ENCODE peak calls at places on chromosomes 5 and 9, in eight cellular contexts. V is OCI-LY7, R is endodermal cell, O is tibial nerve, P is body of pancreas, A is aorta, B is heart left ventricle, M is cardiac muscle cell. G is an unnamed sample.

GRCh38 chr5:157481666-157482065 is 21.7 kb downstream of the NIPAL4 start:
- DNase-seq in M (no peak), O (no peak), P (no peak), V (no peak), A (no peak), B (no peak), R (no peak), G (no peak)

GRCh38 chr5:39547548-39548154 is 122.9 kb upstream of the DAB2 start:
- DNase-seq in B (no peak), M (peak; percentile 89), V (peak; percentile 38), P (peak; percentile 30), R (no peak), A (no peak), O (peak; percentile 88), G (no peak)

GRCh38 chr5:173328896-173329369 is 719 bp upstream of the STC2 start:
- DNase-seq in M (peak; percentile 63), O (no peak), R (peak; percentile 90), B (no peak), V (no peak), P (peak; percentile 52), A (no peak), G (no peak)

GRCh38 chr5:52469420-52469819 is 318.3 kb upstream of the ITGA1 start:
- DNase-seq in R (no peak), V (no peak), M (no peak), B (no peak), A (no peak), O (no peak), P (no peak), G (peak; percentile 45)

GRCh38 chr5:123700624-123701023 is 188.6 kb downstream of the CSNK1G3 start:
- DNase-seq in M (peak; percentile 98), O (no peak), B (no peak), R (no peak), A (no peak), V (no peak), P (no peak), G (no peak)

GRCh38 chr5:81855576-81855975 is 104.7 kb upstream of the SSBP2 start:
- DNase-seq in R (no peak), O (no peak), A (no peak), V (no peak), M (no peak), P (no peak), B (no peak), G (no peak)

GRCh38 chr5:88660947-88661869 is 221.8 kb downstream of the MEF2C start:
- DNase-seq in V (peak; percentile 83), R (peak; percentile 99), B (peak; percentile 72), O (no peak), M (peak; percentile 75), P (no peak), A (peak; percentile 74), G (no peak)

GRCh38 chr5:5658226-5658625 is 235.7 kb downstream of the ICE1 start:
- DNase-seq in P (no peak), M (peak; percentile 77), A (peak; percentile 79), O (peak; percentile 58), R (no peak), B (no peak), V (no peak), G (no peak)

GRCh38 chr5:58105836-58106235 is 354.1 kb downstream of the PLK2 start:
- DNase-seq in O (no peak), A (no peak), V (no peak), R (no peak), P (no peak), M (no peak), B (no peak), G (no peak)

GRCh38 chr5:175059687-175060194 is 335.4 kb downstream of the MSX2 start:
- DNase-seq in O (no peak), R (peak; percentile 92), V (no peak), B (no peak), M (no peak), P (peak; percentile 13), A (peak; percentile 76), G (no peak)

GRCh38 chr9:119368681-119369581 is at the start of gene BRINP1:
- DNase-seq in V (no peak), B (peak; percentile 66), P (peak; percentile 10), O (no peak), M (peak; percentile 46), R (peak; percentile 91), A (peak; percentile 61), G (no peak)

GRCh38 chr9:136722093-136722968 is 10.0 kb downstream of the DIPK1B start:
- DNase-seq in B (no peak), O (no peak), V (no peak), R (peak; percentile 62), A (no peak), P (no peak), M (no peak), G (no peak)

GRCh38 chr9:1458503-1458902 is 408.3 kb downstream of the DMRT2 start:
- DNase-seq in A (no peak), M (peak; percentile 81), O (no peak), P (no peak), B (no peak), R (no peak), V (no peak), G (no peak)

GRCh38 chr5:107203231-107203630 is 467.5 kb downstream of the EFNA5 start:
- DNase-seq in M (no peak), P (no peak), A (no peak), R (no peak), V (no peak), O (no peak), B (no peak), G (no peak)

GRCh38 chr5:150080696-150081435 is 5.5 kb downstream of the CSF1R start:
- DNase-seq in A (no peak), M (no peak), B (no peak), R (peak; percentile 37), O (no peak), P (no peak), V (no peak), G (no peak)

GRCh38 chr5:173806270-173807035 is 81.7 kb upstream of the CPEB4 start:
- DNase-seq in M (no peak), O (no peak), P (no peak), A (no peak), R (no peak), V (no peak), B (no peak), G (no peak)

GRCh38 chr5:128799945-128800344 is 165.3 kb upstream of the SLC27A6 start:
- DNase-seq in V (no peak), A (no peak), O (no peak), R (peak; percentile 50), M (no peak), P (no peak), B (peak; percentile 31), G (no peak)

DNA sequence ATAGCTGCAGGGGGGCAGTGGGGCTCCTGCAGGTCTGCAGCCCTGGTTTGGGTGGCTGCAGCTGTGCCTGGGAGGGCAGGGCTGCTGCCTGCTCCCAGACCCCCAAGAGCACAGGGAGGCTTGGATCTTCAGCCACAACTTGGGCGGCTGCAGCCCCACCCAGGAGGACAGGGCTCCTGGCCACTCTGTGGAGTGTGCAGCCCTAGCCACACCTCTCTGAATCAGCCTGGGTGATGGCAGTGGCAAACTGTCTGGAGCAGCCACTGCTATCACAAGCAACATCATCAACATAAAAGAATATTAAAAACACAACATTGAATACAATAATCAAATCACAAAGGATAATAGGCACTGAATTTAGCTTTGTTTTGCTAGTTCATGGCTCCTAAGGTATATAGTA is 164.9 kb upstream of the SLC27A6 start:
- DNase-seq in R (no peak), A (no peak), V (no peak), M (no peak), P (no peak), B (no peak), O (no peak), G (no peak)
- H3K27ac ChIP-seq in R (no peak overlapping the region), A (no peak overlapping the region), V (no peak overlapping the region), M (no peak overlapping the region), P (no peak overlapping the region), B (no peak overlapping the region), O (no peak overlapping the region), G (no peak overlapping the region)

GRCh38 chr5:24059716-24060115 is 552.3 kb downstream of the PRDM9 start:
- DNase-seq in V (no peak), O (no peak), M (no peak), A (no peak), P (no peak), B (no peak), R (no peak), G (no peak)

GRCh38 chr5:24059006-24059405 is 551.6 kb downstream of the PRDM9 start:
- DNase-seq in P (no peak), V (no peak), R (no peak), B (no peak), M (no peak), A (no peak), O (no peak), G (no peak)

DNA sequence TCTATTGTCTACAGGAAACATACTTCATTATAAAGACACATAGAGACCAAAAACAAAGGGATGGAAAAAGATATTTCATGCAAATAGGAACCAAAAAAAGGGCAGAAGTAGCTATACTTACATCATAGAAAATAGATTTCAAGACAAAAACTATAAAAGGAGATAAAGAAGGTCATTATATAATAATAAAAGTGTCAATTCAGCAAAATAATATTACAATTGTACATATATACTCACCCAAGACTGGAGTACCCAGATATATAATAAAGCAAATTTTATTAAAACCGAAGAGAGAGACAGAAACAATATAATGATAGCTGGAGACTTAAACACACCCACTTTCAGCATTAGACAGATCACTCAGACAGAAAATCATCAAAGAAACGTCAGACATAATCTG is 546.3 kb downstream of the PRDM9 start:
- DNase-seq in M (no peak), O (no peak), P (no peak), R (no peak), A (no peak), V (no peak), B (no peak), G (no peak)
- H3K4me1 ChIP-seq in M (no peaks in the 10 kb centered on the region), O (no peaks in the 10 kb centered on the region), P (no peaks in the 10 kb centered on the region), R (no peaks in the 10 kb centered on the region), A (no peaks in the 10 kb centered on the region), V (no peaks in the 10 kb centered on the region), B (no peaks in the 10 kb centered on the region), G (no peaks in the 10 kb centered on the region)

GRCh38 chr5:90096415-90097081 is 313.0 kb downstream of the CETN3 start:
- DNase-seq in P (no peak), B (no peak), R (peak; percentile 71), M (peak; percentile 78), O (no peak), V (no peak), A (peak; percentile 50), G (no peak)

GRCh38 chr5:90095292-90096060 is 314.1 kb downstream of the CETN3 start:
- DNase-seq in O (no peak), B (no peak), R (no peak), V (no peak), M (no peak), A (no peak), P (no peak), G (no peak)

GRCh38 chr5:90099099-90099498 is 310.5 kb downstream of the CETN3 start:
- DNase-seq in A (no peak), B (no peak), V (no peak), O (no peak), P (no peak), R (no peak), M (peak; percentile 77), G (no peak)

GRCh38 chr5:90093931-90094485 is 315.5 kb downstream of the CETN3 start:
- DNase-seq in V (no peak), O (no peak), A (no peak), M (peak; percentile 63), R (no peak), B (no peak), P (no peak), G (no peak)

GRCh38 chr5:90097082-90097477 is 312.5 kb downstream of the CETN3 start:
- DNase-seq in B (no peak), V (no peak), R (no peak), A (no peak), P (no peak), O (no peak), M (no peak), G (no peak)
- H3K9me3 ChIP-seq in B (no peaks in the 10 kb centered on the region), V (no peaks in the 10 kb centered on the region), R (no peaks in the 10 kb centered on the region), A (no peaks in the 10 kb centered on the region), P (no peaks in the 10 kb centered on the region), O (no peaks in the 10 kb centered on the region), M (no peaks in the 10 kb centered on the region), G (no peaks in the 10 kb centered on the region)

GRCh38 chr9:125183561-125183960 is 6.0 kb downstream of the PPP6C start:
- DNase-seq in V (no peak), B (no peak), P (no peak), M (no peak), R (no peak), O (no peak), A (no peak), G (no peak)
- H3K27ac ChIP-seq in V (no peak overlapping the region), B (no peak overlapping the region), P (no peak overlapping the region), M (no peak overlapping the region), R (no peak overlapping the region), O (no peak overlapping the region), A (peak overlapping the region; percentile 95), G (no peak overlapping the region)